ENCODE peak calls at places on chromosome 21, in nine cellular contexts. One of them, this sample, is unnamed. For H3K27me3, the result is how much of the 10 kb centered on the place peaks cover.

GRCh38 chr21:14880922-14881321 is 183.9 kb downstream of the NRIP1 start:
- DNase-seq in SJSA1: no peak
- DNase-seq in neuronal stem cell: no peak
- DNase-seq in PC-9: peak
- DNase-seq in body of pancreas: no peak
- DNase-seq in foreskin keratinocyte: peak
- DNase-seq in esophagus squamous epithelium: no peak
- DNase-seq in Karpas-422: no peak
- DNase-seq in dorsolateral prefrontal cortex: no peak
- DNase-seq in this sample: no peak

GRCh38 chr21:34011660-34012059 is 61.7 kb upstream of the MRPS6 start:
- DNase-seq in PC-9: no peak
- DNase-seq in SJSA1: no peak
- DNase-seq in Karpas-422: no peak
- DNase-seq in foreskin keratinocyte: no peak
- DNase-seq in esophagus squamous epithelium: no peak
- DNase-seq in dorsolateral prefrontal cortex: no peak
- DNase-seq in neuronal stem cell: no peak
- DNase-seq in body of pancreas: no peak
- DNase-seq in this sample: no peak

GRCh38 chr21:46324390-46325072 is 575 bp downstream of the PCNT start:
- DNase-seq in foreskin keratinocyte: peak
- DNase-seq in body of pancreas: peak
- DNase-seq in PC-9: peak
- DNase-seq in Karpas-422: peak
- DNase-seq in SJSA1: peak
- DNase-seq in esophagus squamous epithelium: peak
- DNase-seq in dorsolateral prefrontal cortex: peak
- DNase-seq in neuronal stem cell: peak
- DNase-seq in this sample: peak

GRCh38 chr21:46040707-46041106 is 57.2 kb upstream of the COL6A2 start:
- DNase-seq in Karpas-422: no peak
- DNase-seq in PC-9: no peak
- DNase-seq in esophagus squamous epithelium: no peak
- DNase-seq in neuronal stem cell: no peak
- DNase-seq in foreskin keratinocyte: no peak
- DNase-seq in SJSA1: no peak
- DNase-seq in body of pancreas: no peak
- DNase-seq in dorsolateral prefrontal cortex: no peak
- DNase-seq in this sample: no peak

GRCh38 chr21:42737969-42738590 is 84.7 kb downstream of the PDE9A start:
- DNase-seq in dorsolateral prefrontal cortex: no peak
- DNase-seq in SJSA1: no peak
- DNase-seq in Karpas-422: no peak
- DNase-seq in neuronal stem cell: no peak
- DNase-seq in foreskin keratinocyte: no peak
- DNase-seq in esophagus squamous epithelium: no peak
- DNase-seq in PC-9: no peak
- DNase-seq in body of pancreas: no peak
- DNase-seq in this sample: peak

GRCh38 chr21:46022551-46023107 is 41.1 kb downstream of the COL6A1 start:
- DNase-seq in foreskin keratinocyte: no peak
- DNase-seq in Karpas-422: no peak
- DNase-seq in body of pancreas: no peak
- DNase-seq in esophagus squamous epithelium: no peak
- DNase-seq in PC-9: no peak
- DNase-seq in SJSA1: no peak
- DNase-seq in dorsolateral prefrontal cortex: no peak
- DNase-seq in neuronal stem cell: no peak
- DNase-seq in this sample: peak

GRCh38 chr21:23401278-23401677 is 2206.0 kb downstream of the MRPL39 start:
- DNase-seq in neuronal stem cell: no peak
- DNase-seq in Karpas-422: no peak
- DNase-seq in esophagus squamous epithelium: no peak
- DNase-seq in body of pancreas: no peak
- DNase-seq in SJSA1: no peak
- DNase-seq in PC-9: no peak
- DNase-seq in dorsolateral prefrontal cortex: no peak
- DNase-seq in foreskin keratinocyte: no peak
- DNase-seq in this sample: no peak

GRCh38 chr21:39961251-39961650 is 94.0 kb downstream of the PCP4 start:
- DNase-seq in esophagus squamous epithelium: no peak
- DNase-seq in neuronal stem cell: no peak
- DNase-seq in foreskin keratinocyte: peak
- DNase-seq in dorsolateral prefrontal cortex: no peak
- DNase-seq in SJSA1: no peak
- DNase-seq in body of pancreas: no peak
- DNase-seq in PC-9: no peak
- DNase-seq in Karpas-422: no peak
- DNase-seq in this sample: no peak

GRCh38 chr21:16841917-16842316 is 670.9 kb upstream of the CXADR start:
- DNase-seq in foreskin keratinocyte: no peak
- DNase-seq in dorsolateral prefrontal cortex: no peak
- DNase-seq in Karpas-422: no peak
- DNase-seq in PC-9: no peak
- DNase-seq in neuronal stem cell: no peak
- DNase-seq in body of pancreas: no peak
- DNase-seq in esophagus squamous epithelium: no peak
- DNase-seq in SJSA1: no peak
- DNase-seq in this sample: no peak

GRCh38 chr21:29506947-29507346 is 208.2 kb downstream of the BACH1 start:
- DNase-seq in dorsolateral prefrontal cortex: no peak
- DNase-seq in foreskin keratinocyte: no peak
- DNase-seq in body of pancreas: no peak
- DNase-seq in SJSA1: no peak
- DNase-seq in neuronal stem cell: no peak
- DNase-seq in esophagus squamous epithelium: no peak
- DNase-seq in Karpas-422: no peak
- DNase-seq in PC-9: no peak
- DNase-seq in this sample: no peak

GRCh38 chr21:44497641-44498243 is 42.3 kb downstream of the KRTAP10-1 start:
- DNase-seq in foreskin keratinocyte: no peak
- DNase-seq in SJSA1: no peak
- DNase-seq in Karpas-422: no peak
- DNase-seq in dorsolateral prefrontal cortex: no peak
- DNase-seq in body of pancreas: no peak
- DNase-seq in esophagus squamous epithelium: no peak
- DNase-seq in neuronal stem cell: no peak
- DNase-seq in PC-9: no peak
- DNase-seq in this sample: no peak

GRCh38 chr21:44499631-44500030 is 40.4 kb downstream of the KRTAP10-1 start:
- DNase-seq in SJSA1: no peak
- DNase-seq in dorsolateral prefrontal cortex: no peak
- DNase-seq in esophagus squamous epithelium: no peak
- DNase-seq in neuronal stem cell: no peak
- DNase-seq in foreskin keratinocyte: no peak
- DNase-seq in body of pancreas: no peak
- DNase-seq in Karpas-422: no peak
- DNase-seq in PC-9: no peak
- DNase-seq in this sample: no peak

GRCh38 chr21:44496900-44497550 is 41.7 kb downstream of the LRRC3 start:
- DNase-seq in neuronal stem cell: no peak
- DNase-seq in dorsolateral prefrontal cortex: peak
- DNase-seq in Karpas-422: no peak
- DNase-seq in SJSA1: no peak
- DNase-seq in foreskin keratinocyte: no peak
- DNase-seq in PC-9: no peak
- DNase-seq in esophagus squamous epithelium: no peak
- DNase-seq in body of pancreas: no peak
- DNase-seq in this sample: no peak

GRCh38 chr21:44498965-44499560 is 40.9 kb downstream of the KRTAP10-1 start:
- DNase-seq in esophagus squamous epithelium: no peak
- DNase-seq in foreskin keratinocyte: no peak
- DNase-seq in neuronal stem cell: no peak
- DNase-seq in body of pancreas: no peak
- DNase-seq in Karpas-422: no peak
- DNase-seq in PC-9: no peak
- DNase-seq in dorsolateral prefrontal cortex: no peak
- DNase-seq in SJSA1: no peak
- DNase-seq in this sample: no peak

GRCh38 chr21:44498280-44498964 is 41.6 kb downstream of the KRTAP10-1 start:
- DNase-seq in foreskin keratinocyte: no peak
- DNase-seq in body of pancreas: no peak
- DNase-seq in neuronal stem cell: no peak
- DNase-seq in dorsolateral prefrontal cortex: no peak
- DNase-seq in Karpas-422: no peak
- DNase-seq in esophagus squamous epithelium: no peak
- DNase-seq in SJSA1: no peak
- DNase-seq in PC-9: no peak
- DNase-seq in this sample: no peak
- H3K27me3 ChIP-seq in foreskin keratinocyte: under half
- H3K27me3 ChIP-seq in body of pancreas: under half
- H3K27me3 ChIP-seq in neuronal stem cell: under half
- H3K27me3 ChIP-seq in dorsolateral prefrontal cortex: under half
- H3K27me3 ChIP-seq in Karpas-422: under half
- H3K27me3 ChIP-seq in esophagus squamous epithelium: half or more
- H3K27me3 ChIP-seq in SJSA1: under half
- H3K27me3 ChIP-seq in PC-9: half or more
- H3K27me3 ChIP-seq in this sample: under half

DNA sequence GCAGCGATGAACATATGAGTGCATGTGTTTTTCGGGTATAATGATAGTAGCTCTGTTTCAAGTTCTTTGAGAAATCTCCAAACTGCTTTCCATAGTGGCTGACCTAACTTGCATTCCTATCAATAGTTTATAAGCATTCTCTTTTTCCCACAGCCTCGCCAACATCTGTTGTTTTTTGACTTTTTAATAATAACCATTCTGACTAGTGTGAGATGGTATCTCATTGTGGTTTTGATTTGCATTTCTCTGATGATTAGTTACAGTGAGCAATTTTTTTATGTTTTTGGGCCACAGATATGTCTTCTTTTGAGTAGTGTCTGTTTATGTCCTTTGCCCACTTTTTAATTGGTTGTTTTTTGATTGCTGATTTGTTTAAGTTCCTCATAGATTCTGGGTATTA is 10.6 kb upstream of the RUNX1 start:
- DNase-seq in body of pancreas: no peak
- DNase-seq in Karpas-422: no peak
- DNase-seq in SJSA1: no peak
- DNase-seq in esophagus squamous epithelium: no peak
- DNase-seq in dorsolateral prefrontal cortex: no peak
- DNase-seq in foreskin keratinocyte: peak
- DNase-seq in neuronal stem cell: no peak
- DNase-seq in PC-9: no peak
- DNase-seq in this sample: no peak
- H3K27me3 ChIP-seq in body of pancreas: under half
- H3K27me3 ChIP-seq in Karpas-422: under half
- H3K27me3 ChIP-seq in SJSA1: under half
- H3K27me3 ChIP-seq in esophagus squamous epithelium: under half
- H3K27me3 ChIP-seq in dorsolateral prefrontal cortex: under half
- H3K27me3 ChIP-seq in foreskin keratinocyte: under half
- H3K27me3 ChIP-seq in neuronal stem cell: under half
- H3K27me3 ChIP-seq in PC-9: under half
- H3K27me3 ChIP-seq in this sample: under half

GRCh38 chr21:44700101-44701022 is 3.4 kb downstream of the KRTAP10-12 start:
- DNase-seq in esophagus squamous epithelium: no peak
- DNase-seq in dorsolateral prefrontal cortex: no peak
- DNase-seq in body of pancreas: no peak
- DNase-seq in Karpas-422: no peak
- DNase-seq in SJSA1: no peak
- DNase-seq in neuronal stem cell: no peak
- DNase-seq in foreskin keratinocyte: no peak
- DNase-seq in PC-9: no peak
- DNase-seq in this sample: no peak
- H3K27me3 ChIP-seq in esophagus squamous epithelium: half or more
- H3K27me3 ChIP-seq in dorsolateral prefrontal cortex: under half
- H3K27me3 ChIP-seq in body of pancreas: under half
- H3K27me3 ChIP-seq in Karpas-422: under half
- H3K27me3 ChIP-seq in SJSA1: under half
- H3K27me3 ChIP-seq in neuronal stem cell: under half
- H3K27me3 ChIP-seq in foreskin keratinocyte: under half
- H3K27me3 ChIP-seq in PC-9: half or more
- H3K27me3 ChIP-seq in this sample: under half

GRCh38 chr21:31873275-31873695 is 465 bp downstream of the HUNK start:
- DNase-seq in Karpas-422: no peak
- DNase-seq in SJSA1: no peak
- DNase-seq in esophagus squamous epithelium: no peak
- DNase-seq in body of pancreas: no peak
- DNase-seq in neuronal stem cell: peak
- DNase-seq in PC-9: no peak
- DNase-seq in dorsolateral prefrontal cortex: no peak
- DNase-seq in foreskin keratinocyte: no peak
- DNase-seq in this sample: peak

GRCh38 chr21:31874817-31875216 is 2.0 kb downstream of the HUNK start:
- DNase-seq in SJSA1: peak
- DNase-seq in body of pancreas: peak
- DNase-seq in foreskin keratinocyte: no peak
- DNase-seq in neuronal stem cell: peak
- DNase-seq in esophagus squamous epithelium: no peak
- DNase-seq in Karpas-422: peak
- DNase-seq in PC-9: no peak
- DNase-seq in dorsolateral prefrontal cortex: peak
- DNase-seq in this sample: peak

GRCh38 chr21:31873696-31874599 is 1.1 kb downstream of the HUNK start:
- DNase-seq in foreskin keratinocyte: no peak
- DNase-seq in PC-9: no peak
- DNase-seq in SJSA1: peak
- DNase-seq in dorsolateral prefrontal cortex: peak
- DNase-seq in body of pancreas: peak
- DNase-seq in Karpas-422: no peak
- DNase-seq in neuronal stem cell: peak
- DNase-seq in esophagus squamous epithelium: no peak
- DNase-seq in this sample: peak

GRCh38 chr21:31872072-31872451 is 758 bp upstream of the HUNK start:
- DNase-seq in esophagus squamous epithelium: no peak
- DNase-seq in Karpas-422: no peak
- DNase-seq in body of pancreas: no peak
- DNase-seq in foreskin keratinocyte: no peak
- DNase-seq in neuronal stem cell: no peak
- DNase-seq in SJSA1: no peak
- DNase-seq in dorsolateral prefrontal cortex: no peak
- DNase-seq in PC-9: no peak
- DNase-seq in this sample: no peak

DNA sequence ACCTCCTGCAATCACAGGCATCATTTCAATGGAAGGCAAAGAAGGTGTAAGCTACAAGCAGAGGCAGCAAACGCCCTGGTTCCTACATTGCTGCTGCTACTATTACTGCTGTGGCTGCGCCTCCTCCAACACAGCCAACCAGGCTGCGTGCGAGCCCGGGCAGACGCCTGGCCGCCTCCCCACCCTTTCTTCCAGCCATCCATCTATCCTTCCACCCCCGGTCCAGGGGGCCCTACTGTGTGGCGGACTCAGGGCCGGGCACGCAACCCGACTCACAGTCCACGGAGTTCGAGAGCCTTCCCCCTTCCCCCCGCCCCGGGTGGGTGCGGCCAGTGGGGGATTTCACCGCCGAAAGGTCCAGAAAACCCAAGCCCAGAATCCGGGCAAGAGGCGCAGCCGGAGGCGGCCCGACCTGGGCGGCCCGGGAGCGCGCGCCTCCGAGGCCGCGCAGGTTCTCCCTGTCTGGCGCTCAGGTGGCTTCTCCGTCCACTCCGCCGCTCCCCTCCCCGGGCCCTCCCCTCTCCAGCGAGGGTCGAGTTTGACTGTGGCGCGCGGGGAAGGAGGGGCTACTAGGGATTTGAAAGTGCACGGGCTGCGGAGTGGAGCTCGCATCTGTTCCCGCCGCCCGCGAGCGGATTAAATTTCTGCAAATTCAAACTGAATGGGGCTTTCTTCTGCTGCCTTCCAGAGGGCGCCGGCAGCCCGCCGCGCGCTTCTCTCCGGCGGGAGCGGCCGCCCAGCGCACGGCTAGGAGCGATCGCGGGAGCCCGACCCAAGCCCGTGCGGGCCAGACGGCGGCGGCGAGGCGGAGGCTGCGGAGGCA is at the start of gene HUNK:
- DNase-seq in foreskin keratinocyte: peak
- DNase-seq in SJSA1: peak
- DNase-seq in body of pancreas: peak
- DNase-seq in neuronal stem cell: peak
- DNase-seq in esophagus squamous epithelium: no peak
- DNase-seq in PC-9: no peak
- DNase-seq in Karpas-422: no peak
- DNase-seq in dorsolateral prefrontal cortex: peak
- DNase-seq in this sample: peak
- H3K27me3 ChIP-seq in foreskin keratinocyte: half or more
- H3K27me3 ChIP-seq in SJSA1: under half
- H3K27me3 ChIP-seq in body of pancreas: under half
- H3K27me3 ChIP-seq in neuronal stem cell: under half
- H3K27me3 ChIP-seq in esophagus squamous epithelium: half or more
- H3K27me3 ChIP-seq in PC-9: under half
- H3K27me3 ChIP-seq in Karpas-422: under half
- H3K27me3 ChIP-seq in dorsolateral prefrontal cortex: under half
- H3K27me3 ChIP-seq in this sample: under half

This sample was measured in spleen.